ENCODE peak calls at places on chromosomes 11 and 22, in ten cellular contexts. One of them, this sample, is unnamed.

GRCh38 chr22:44937216-44937615 is 72.6 kb downstream of the PHF21B start:
- DNase-seq in OCI-LY7: no peak
- DNase-seq in right atrium auricular region: no peak
- DNase-seq in pancreas: no peak
- DNase-seq in CD8-positive, alpha-beta T cell: no peak
- DNase-seq in BE2C: no peak
- DNase-seq in adipocyte: no peak
- DNase-seq in neural progenitor cell: no peak
- DNase-seq in BJ: no peak
- DNase-seq in kidney: peak; percentile 54
- DNase-seq in this sample: no peak

GRCh38 chr22:40388231-40388630 is 17.8 kb downstream of the SGSM3 start:
- DNase-seq in CD8-positive, alpha-beta T cell: no peak
- DNase-seq in right atrium auricular region: no peak
- DNase-seq in adipocyte: no peak
- DNase-seq in kidney: no peak
- DNase-seq in BE2C: no peak
- DNase-seq in OCI-LY7: no peak
- DNase-seq in pancreas: no peak
- DNase-seq in BJ: no peak
- DNase-seq in neural progenitor cell: no peak
- DNase-seq in this sample: no peak

GRCh38 chr11:72609045-72609444 is 65.2 kb downstream of the PDE2A start:
- DNase-seq in BE2C: no peak
- DNase-seq in OCI-LY7: peak; percentile 52
- DNase-seq in neural progenitor cell: peak; percentile 34
- DNase-seq in kidney: no peak
- DNase-seq in right atrium auricular region: no peak
- DNase-seq in CD8-positive, alpha-beta T cell: no peak
- DNase-seq in BJ: no peak
- DNase-seq in adipocyte: peak; percentile 45
- DNase-seq in pancreas: no peak
- DNase-seq in this sample: peak; percentile 51

GRCh38 chr11:73186886-73187285 is 31.2 kb upstream of the P2RY2 start:
- DNase-seq in BJ: no peak
- DNase-seq in BE2C: no peak
- DNase-seq in right atrium auricular region: no peak
- DNase-seq in pancreas: no peak
- DNase-seq in kidney: no peak
- DNase-seq in adipocyte: no peak
- DNase-seq in CD8-positive, alpha-beta T cell: no peak
- DNase-seq in OCI-LY7: no peak
- DNase-seq in neural progenitor cell: no peak
- DNase-seq in this sample: no peak

GRCh38 chr22:22432937-22433336 is 75.6 kb downstream of the ZNF280B start:
- DNase-seq in right atrium auricular region: no peak
- DNase-seq in BE2C: no peak
- DNase-seq in BJ: no peak
- DNase-seq in OCI-LY7: no peak
- DNase-seq in kidney: no peak
- DNase-seq in neural progenitor cell: no peak
- DNase-seq in adipocyte: no peak
- DNase-seq in pancreas: no peak
- DNase-seq in CD8-positive, alpha-beta T cell: no peak
- DNase-seq in this sample: no peak

GRCh38 chr11:95363189-95363588 is 132.2 kb upstream of the SESN3 start:
- DNase-seq in BJ: no peak
- DNase-seq in right atrium auricular region: no peak
- DNase-seq in CD8-positive, alpha-beta T cell: no peak
- DNase-seq in kidney: no peak
- DNase-seq in adipocyte: peak; percentile 33
- DNase-seq in BE2C: no peak
- DNase-seq in OCI-LY7: no peak
- DNase-seq in neural progenitor cell: no peak
- DNase-seq in pancreas: no peak
- DNase-seq in this sample: peak; percentile 20

GRCh38 chr22:42868751-42869251 is 11.7 kb upstream of the ARFGAP3 start:
- DNase-seq in BE2C: no peak
- DNase-seq in right atrium auricular region: no peak
- DNase-seq in kidney: peak; percentile 88
- DNase-seq in neural progenitor cell: no peak
- DNase-seq in adipocyte: no peak
- DNase-seq in CD8-positive, alpha-beta T cell: no peak
- DNase-seq in OCI-LY7: no peak
- DNase-seq in pancreas: peak; percentile 95
- DNase-seq in BJ: no peak
- DNase-seq in this sample: no peak

GRCh38 chr11:57133616-57134015 is 48.1 kb upstream of the LRRC55 start:
- DNase-seq in right atrium auricular region: no peak
- DNase-seq in CD8-positive, alpha-beta T cell: no peak
- DNase-seq in OCI-LY7: no peak
- DNase-seq in pancreas: no peak
- DNase-seq in BJ: no peak
- DNase-seq in neural progenitor cell: no peak
- DNase-seq in BE2C: no peak
- DNase-seq in adipocyte: no peak
- DNase-seq in kidney: no peak
- DNase-seq in this sample: no peak

GRCh38 chr11:8640305-8640932 is 42.0 kb downstream of the TRIM66 start:
- DNase-seq in OCI-LY7: no peak
- DNase-seq in right atrium auricular region: no peak
- DNase-seq in BJ: no peak
- DNase-seq in CD8-positive, alpha-beta T cell: no peak
- DNase-seq in adipocyte: no peak
- DNase-seq in neural progenitor cell: peak; percentile 32
- DNase-seq in BE2C: no peak
- DNase-seq in pancreas: peak; percentile 30
- DNase-seq in kidney: no peak
- DNase-seq in this sample: no peak

GRCh38 chr11:13207665-13208594 is 69.7 kb upstream of the BMAL1 start:
- DNase-seq in pancreas: no peak
- DNase-seq in right atrium auricular region: peak; percentile 63
- DNase-seq in BJ: peak; percentile 28
- DNase-seq in BE2C: no peak
- DNase-seq in kidney: peak; percentile 67
- DNase-seq in CD8-positive, alpha-beta T cell: no peak
- DNase-seq in adipocyte: peak; percentile 92
- DNase-seq in neural progenitor cell: no peak
- DNase-seq in OCI-LY7: no peak
- DNase-seq in this sample: peak; percentile 76

GRCh38 chr11:10551845-10552352 is 10.9 kb upstream of the RNF141 start:
- DNase-seq in kidney: no peak
- DNase-seq in OCI-LY7: no peak
- DNase-seq in adipocyte: no peak
- DNase-seq in neural progenitor cell: no peak
- DNase-seq in BJ: no peak
- DNase-seq in pancreas: no peak
- DNase-seq in BE2C: no peak
- DNase-seq in right atrium auricular region: no peak
- DNase-seq in CD8-positive, alpha-beta T cell: no peak
- DNase-seq in this sample: no peak

GRCh38 chr11:35969089-35970046 is 25.5 kb downstream of the LDLRAD3 start:
- DNase-seq in neural progenitor cell: no peak
- DNase-seq in BJ: peak; percentile 41
- DNase-seq in OCI-LY7: no peak
- DNase-seq in adipocyte: no peak
- DNase-seq in pancreas: no peak
- DNase-seq in CD8-positive, alpha-beta T cell: no peak
- DNase-seq in right atrium auricular region: no peak
- DNase-seq in BE2C: no peak
- DNase-seq in kidney: no peak
- DNase-seq in this sample: no peak

GRCh38 chr11:3222941-3223905 is 4.6 kb upstream of the MRGPRG start:
- DNase-seq in BJ: no peak
- DNase-seq in neural progenitor cell: no peak
- DNase-seq in BE2C: no peak
- DNase-seq in kidney: no peak
- DNase-seq in right atrium auricular region: no peak
- DNase-seq in adipocyte: no peak
- DNase-seq in pancreas: peak; percentile 38
- DNase-seq in OCI-LY7: no peak
- DNase-seq in CD8-positive, alpha-beta T cell: no peak
- DNase-seq in this sample: no peak

GRCh38 chr11:135062994-135063393 is 651.0 kb upstream of the B3GAT1 start:
- DNase-seq in kidney: no peak
- DNase-seq in neural progenitor cell: no peak
- DNase-seq in BJ: no peak
- DNase-seq in adipocyte: no peak
- DNase-seq in BE2C: no peak
- DNase-seq in OCI-LY7: no peak
- DNase-seq in pancreas: no peak
- DNase-seq in right atrium auricular region: no peak
- DNase-seq in CD8-positive, alpha-beta T cell: no peak
- DNase-seq in this sample: no peak

GRCh38 chr11:6925636-6926207 is 504 bp upstream of the ZNF215 start:
- DNase-seq in kidney: no peak
- DNase-seq in BJ: no peak
- DNase-seq in adipocyte: peak; percentile 18
- DNase-seq in neural progenitor cell: peak; percentile 42
- DNase-seq in OCI-LY7: peak; percentile 27
- DNase-seq in right atrium auricular region: no peak
- DNase-seq in CD8-positive, alpha-beta T cell: no peak
- DNase-seq in BE2C: no peak
- DNase-seq in pancreas: no peak
- DNase-seq in this sample: peak; percentile 38

GRCh38 chr22:19215360-19215759 is 36.8 kb upstream of the SLC25A1 start:
- DNase-seq in OCI-LY7: no peak
- DNase-seq in right atrium auricular region: no peak
- DNase-seq in neural progenitor cell: no peak
- DNase-seq in pancreas: no peak
- DNase-seq in BE2C: no peak
- DNase-seq in BJ: no peak
- DNase-seq in adipocyte: no peak
- DNase-seq in kidney: no peak
- DNase-seq in CD8-positive, alpha-beta T cell: no peak
- DNase-seq in this sample: no peak

GRCh38 chr22:42939451-42939881 is 75.5 kb downstream of the PACSIN2 start:
- DNase-seq in neural progenitor cell: no peak
- DNase-seq in CD8-positive, alpha-beta T cell: no peak
- DNase-seq in adipocyte: peak; percentile 36
- DNase-seq in OCI-LY7: no peak
- DNase-seq in BJ: no peak
- DNase-seq in kidney: no peak
- DNase-seq in right atrium auricular region: no peak
- DNase-seq in BE2C: no peak
- DNase-seq in pancreas: no peak
- DNase-seq in this sample: no peak

GRCh38 chr11:62860835-62861563 is 19.7 kb upstream of the SLC3A2 start:
- DNase-seq in right atrium auricular region: no peak
- DNase-seq in pancreas: no peak
- DNase-seq in BE2C: no peak
- DNase-seq in CD8-positive, alpha-beta T cell: no peak
- DNase-seq in adipocyte: no peak
- DNase-seq in BJ: no peak
- DNase-seq in neural progenitor cell: no peak
- DNase-seq in kidney: peak; percentile 28
- DNase-seq in OCI-LY7: no peak
- DNase-seq in this sample: no peak

GRCh38 chr11:67409781-67410368 is 5.6 kb upstream of the CARNS1 start:
- DNase-seq in kidney: no peak
- DNase-seq in adipocyte: no peak
- DNase-seq in BE2C: no peak
- DNase-seq in neural progenitor cell: peak; percentile 67
- DNase-seq in pancreas: peak; percentile 85
- DNase-seq in CD8-positive, alpha-beta T cell: no peak
- DNase-seq in BJ: no peak
- DNase-seq in right atrium auricular region: no peak
- DNase-seq in OCI-LY7: peak; percentile 82
- DNase-seq in this sample: no peak
- H3K4me3 ChIP-seq in kidney: no peak overlapping the region
- H3K4me3 ChIP-seq in adipocyte: no peak overlapping the region
- H3K4me3 ChIP-seq in BE2C: no peak overlapping the region
- H3K4me3 ChIP-seq in neural progenitor cell: no peak overlapping the region
- H3K4me3 ChIP-seq in pancreas: no peak overlapping the region
- H3K4me3 ChIP-seq in CD8-positive, alpha-beta T cell: peak overlapping the region; percentile 66
- H3K4me3 ChIP-seq in BJ: no peak overlapping the region
- H3K4me3 ChIP-seq in right atrium auricular region: no peak overlapping the region
- H3K4me3 ChIP-seq in OCI-LY7: peak overlapping the region; percentile 79
- H3K4me3 ChIP-seq in this sample: no peak overlapping the region

GRCh38 chr22:37401861-37402506 is 25.3 kb downstream of the ELFN2 start:
- DNase-seq in OCI-LY7: no peak
- DNase-seq in pancreas: no peak
- DNase-seq in kidney: no peak
- DNase-seq in CD8-positive, alpha-beta T cell: no peak
- DNase-seq in BE2C: no peak
- DNase-seq in right atrium auricular region: no peak
- DNase-seq in adipocyte: no peak
- DNase-seq in neural progenitor cell: no peak
- DNase-seq in BJ: no peak
- DNase-seq in this sample: no peak
- H3K4me3 ChIP-seq in OCI-LY7: no peak overlapping the region
- H3K4me3 ChIP-seq in pancreas: no peak overlapping the region
- H3K4me3 ChIP-seq in kidney: no peak overlapping the region
- H3K4me3 ChIP-seq in CD8-positive, alpha-beta T cell: no peak overlapping the region
- H3K4me3 ChIP-seq in BE2C: no peak overlapping the region
- H3K4me3 ChIP-seq in right atrium auricular region: no peak overlapping the region
- H3K4me3 ChIP-seq in adipocyte: no peak overlapping the region
- H3K4me3 ChIP-seq in neural progenitor cell: no peak overlapping the region
- H3K4me3 ChIP-seq in BJ: no peak overlapping the region
- H3K4me3 ChIP-seq in this sample: no peak overlapping the region

GRCh38 chr11:128901655-128902514 is 10.7 kb downstream of the KCNJ5 start:
- DNase-seq in BE2C: no peak
- DNase-seq in adipocyte: no peak
- DNase-seq in CD8-positive, alpha-beta T cell: no peak
- DNase-seq in kidney: no peak
- DNase-seq in right atrium auricular region: no peak
- DNase-seq in OCI-LY7: no peak
- DNase-seq in BJ: no peak
- DNase-seq in pancreas: no peak
- DNase-seq in neural progenitor cell: peak; percentile 72
- DNase-seq in this sample: no peak
- H3K4me3 ChIP-seq in BE2C: no peak overlapping the region
- H3K4me3 ChIP-seq in adipocyte: no peak overlapping the region
- H3K4me3 ChIP-seq in CD8-positive, alpha-beta T cell: no peak overlapping the region
- H3K4me3 ChIP-seq in kidney: no peak overlapping the region
- H3K4me3 ChIP-seq in right atrium auricular region: no peak overlapping the region
- H3K4me3 ChIP-seq in OCI-LY7: no peak overlapping the region
- H3K4me3 ChIP-seq in BJ: no peak overlapping the region
- H3K4me3 ChIP-seq in pancreas: no peak overlapping the region
- H3K4me3 ChIP-seq in neural progenitor cell: peak overlapping the region; percentile 44
- H3K4me3 ChIP-seq in this sample: no peak overlapping the region

DNA sequence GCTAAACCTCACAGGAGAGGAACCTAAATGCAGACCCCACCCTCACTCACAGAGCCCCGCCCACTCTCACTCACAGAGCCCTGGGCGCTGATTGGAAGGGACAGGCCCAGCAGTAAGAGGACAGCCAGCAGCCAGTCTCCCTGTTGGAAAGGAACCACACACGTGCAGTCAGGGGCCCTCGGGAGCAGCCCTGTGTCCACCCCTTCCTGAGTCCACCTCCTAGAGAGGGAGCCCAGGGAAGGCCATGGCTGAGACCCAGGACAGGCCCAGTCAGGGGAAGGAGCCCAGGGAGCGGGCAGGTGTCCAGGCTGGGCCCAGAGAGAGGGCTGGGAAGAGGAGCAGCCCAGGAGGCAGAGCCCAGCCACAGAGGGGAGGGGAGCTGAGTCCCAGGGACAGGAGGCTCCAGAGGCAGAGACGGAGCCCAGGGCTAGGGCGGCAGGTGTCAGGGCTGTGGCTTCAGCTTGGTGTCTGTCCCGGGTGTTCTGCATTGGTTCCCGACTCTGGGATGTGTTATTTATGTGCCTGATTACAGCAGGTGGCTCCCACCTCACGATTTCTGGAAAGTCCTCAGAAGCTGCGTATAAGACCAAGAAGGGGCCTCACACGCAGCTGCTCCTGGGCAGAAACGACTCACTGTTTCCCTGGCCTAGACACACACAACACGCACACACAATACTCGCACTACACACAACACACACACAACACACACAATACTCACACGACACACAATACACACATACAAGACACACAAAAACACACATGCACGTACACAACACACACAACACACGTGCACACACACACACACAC is 9.0 kb upstream of the APOBEC3H start:
- DNase-seq in kidney: no peak
- DNase-seq in right atrium auricular region: no peak
- DNase-seq in neural progenitor cell: peak; percentile 75
- DNase-seq in BJ: no peak
- DNase-seq in CD8-positive, alpha-beta T cell: no peak
- DNase-seq in adipocyte: no peak
- DNase-seq in OCI-LY7: no peak
- DNase-seq in BE2C: peak; percentile 71
- DNase-seq in pancreas: no peak
- DNase-seq in this sample: no peak
- H3K4me3 ChIP-seq in kidney: no peak overlapping the region
- H3K4me3 ChIP-seq in right atrium auricular region: no peak overlapping the region
- H3K4me3 ChIP-seq in neural progenitor cell: no peak overlapping the region
- H3K4me3 ChIP-seq in BJ: no peak overlapping the region
- H3K4me3 ChIP-seq in CD8-positive, alpha-beta T cell: no peak overlapping the region
- H3K4me3 ChIP-seq in adipocyte: no peak overlapping the region
- H3K4me3 ChIP-seq in OCI-LY7: no peak overlapping the region
- H3K4me3 ChIP-seq in BE2C: no peak overlapping the region
- H3K4me3 ChIP-seq in pancreas: no peak overlapping the region
- H3K4me3 ChIP-seq in this sample: no peak overlapping the region

This sample was measured in foreskin fibroblast.